ENCODE peak calls at places on chromosomes 12 and 14, in five cellular contexts. M is SW480, C is dermis microvascular lymphatic vessel endothelial cell, J is aorta, Y is T follicular helper cell. G is an unnamed sample.

GRCh38 chr14:67446371-67447032 is 34.5 kb upstream of the PLEK2 start:
- DNase-seq in M (no peak), C (no peak), J (peak), Y (no peak), G (no peak)

GRCh38 chr12:52246720-52247621 is 13.9 kb downstream of the KRT7 start:
- DNase-seq in M (peak), C (no peak), J (no peak), Y (no peak), G (no peak)

GRCh38 chr12:132591107-132591935 is 19.1 kb downstream of the LRCOL1 start:
- DNase-seq in M (no peak), C (no peak), J (no peak), Y (no peak), G (no peak)

GRCh38 chr12:105492591-105492990 is 162.1 kb downstream of the C12orf75 start:
- DNase-seq in M (peak), C (no peak), J (no peak), Y (no peak), G (no peak)

GRCh38 chr12:42099433-42099832 is 45.2 kb downstream of the GXYLT1 start:
- DNase-seq in M (no peak), C (no peak), J (no peak), Y (no peak), G (no peak)

GRCh38 chr12:128693771-128694170 is 130.0 kb downstream of the SLC15A4 start:
- DNase-seq in M (no peak), C (no peak), J (no peak), Y (no peak), G (no peak)

GRCh38 chr12:104846056-104846762 is 111.9 kb downstream of the SLC41A2 start:
- DNase-seq in M (no peak), C (no peak), J (no peak), Y (no peak), G (no peak)

GRCh38 chr12:91021076-91021475 is 16.3 kb upstream of the EPYC start:
- DNase-seq in M (no peak), C (no peak), J (no peak), Y (no peak), G (no peak)

GRCh38 chr12:101671157-101671791 is 26.2 kb upstream of the CHPT1 start:
- DNase-seq in M (no peak), C (no peak), J (no peak), Y (no peak), G (peak)

GRCh38 chr12:10559241-10559640 is 53.6 kb downstream of the EIF2S3B start:
- DNase-seq in M (no peak), C (no peak), J (no peak), Y (no peak), G (peak)

GRCh38 chr12:64080319-64081008 is 141.6 kb downstream of the KICS2 start:
- DNase-seq in M (no peak), C (no peak), J (no peak), Y (no peak), G (no peak)

GRCh38 chr12:52253391-52254179 is 20.5 kb downstream of the KRT7 start:
- DNase-seq in M (no peak), C (no peak), J (peak), Y (no peak), G (no peak)

GRCh38 chr12:108305520-108305919 is 33.6 kb downstream of the CMKLR1 start:
- DNase-seq in M (peak), C (peak), J (peak), Y (no peak), G (no peak)

GRCh38 chr12:49979061-49979586 is 6.4 kb downstream of the AQP6 start:
- DNase-seq in M (no peak), C (no peak), J (no peak), Y (no peak), G (no peak)

GRCh38 chr12:82383930-82384513 is 25.7 kb downstream of the METTL25 start:
- DNase-seq in M (peak), C (peak), J (no peak), Y (no peak), G (no peak)

GRCh38 chr14:56862843-56863242 is 52.6 kb upstream of the OTX2 start:
- DNase-seq in M (no peak), C (no peak), J (no peak), Y (no peak), G (no peak)

GRCh38 chr14:20498622-20499021 is 6.7 kb upstream of the RNASE10 start:
- DNase-seq in M (no peak), C (no peak), J (no peak), Y (no peak), G (no peak)

GRCh38 chr14:93734086-93734822 is 54.0 kb downstream of the PRIMA1 start:
- DNase-seq in M (no peak), C (no peak), J (peak), Y (no peak), G (no peak)

GRCh38 chr14:75032939-75033338 is 18.3 kb downstream of the MLH3 start:
- DNase-seq in M (no peak), C (no peak), J (no peak), Y (no peak), G (no peak)

GRCh38 chr12:67741234-67741633 is 92.7 kb downstream of the DYRK2 start:
- DNase-seq in M (no peak), C (no peak), J (no peak), Y (no peak), G (no peak)

GRCh38 chr12:26047401-26048226 is 77.2 kb downstream of the BHLHE41 start:
- DNase-seq in M (no peak), C (peak), J (no peak), Y (no peak), G (no peak)

GRCh38 chr12:68410018-68410650 is 78.0 kb upstream of the MDM1 start:
- DNase-seq in M (no peak), C (no peak), J (no peak), Y (no peak), G (no peak)

GRCh38 chr12:53569174-53569557 is 57.0 kb downstream of the ATF7 start:
- DNase-seq in M (no peak), C (no peak), J (no peak), Y (no peak), G (no peak)

GRCh38 chr12:3882896-3883564 is 9.8 kb upstream of the PARP11 start:
- DNase-seq in M (peak), C (peak), J (no peak), Y (no peak), G (no peak)

GRCh38 chr14:59629384-59630158 is 53.0 kb upstream of the CCDC175 start:
- DNase-seq in M (no peak), C (no peak), J (no peak), Y (no peak), G (no peak)

GRCh38 chr14:73818821-73819220 is 32.8 kb upstream of the PTGR2 start:
- DNase-seq in M (no peak), C (no peak), J (no peak), Y (no peak), G (no peak)

GRCh38 chr14:73785834-73786631 is 65.6 kb upstream of the PTGR2 start:
- DNase-seq in M (peak), C (peak), J (peak), Y (peak), G (peak)

GRCh38 chr14:20690848-20691640 is 2.5 kb downstream of the ANG start:
- DNase-seq in M (peak), C (peak), J (no peak), Y (peak), G (peak)

GRCh38 chr12:119592232-119592631 is 1.3 kb upstream of the TMEM233 start:
- DNase-seq in M (no peak), C (no peak), J (no peak), Y (no peak), G (no peak)

GRCh38 chr12:72226510-72226909 is 45.7 kb upstream of the TRHDE start:
- DNase-seq in M (no peak), C (no peak), J (no peak), Y (no peak), G (no peak)

GRCh38 chr12:6699989-6700645 is 498 bp downstream of the PIANP start:
- DNase-seq in M (no peak), C (no peak), J (peak), Y (no peak), G (no peak)

GRCh38 chr14:64878775-64879634 is 702 bp downstream of the SPTB start:
- DNase-seq in M (peak), C (no peak), J (peak), Y (no peak), G (no peak)